ENCODE peak calls at places on chromosomes 11 and 22, in ten cellular contexts. H is testis, Y is right lobe of liver, K is colonic mucosa, C is heart right ventricle, L is transverse colon, I is pancreas, S is A549, U is left ventricle myocardium inferior, P is stomach. M is an unnamed sample. For H3K4me1, the result is how much of the 10 kb centered on the place peaks cover.

GRCh38 chr11:26994579-26995210 is 783 bp downstream of the FIBIN start:
- DNase-seq in L (no peak), U (no peak), C (no peak), H (no peak), Y (peak), P (no peak), K (no peak), I (no peak), S (no peak), M (no peak)

GRCh38 chr11:61947486-61948210 is 2.5 kb upstream of the BEST1 start:
- DNase-seq in Y (peak), C (peak), K (peak), P (peak), S (peak), I (peak), U (peak), L (peak), H (peak), M (no peak)

GRCh38 chr11:35214792-35215193 is 75.8 kb downstream of the CD44 start:
- DNase-seq in K (no peak), S (no peak), H (no peak), P (no peak), L (no peak), I (no peak), U (no peak), Y (no peak), C (no peak), M (no peak)

GRCh38 chr11:65491163-65491465 is 7.7 kb upstream of the MALAT1 start:
- DNase-seq in L (no peak), P (no peak), S (no peak), H (no peak), I (no peak), Y (no peak), C (no peak), U (peak), K (no peak), M (no peak)

GRCh38 chr11:126284829-126285228 is 1.9 kb downstream of the TIRAP start:
- DNase-seq in U (no peak), I (no peak), K (peak), P (peak), L (peak), Y (peak), H (no peak), S (peak), C (no peak), M (peak)

GRCh38 chr11:110720646-110721283 is 8.5 kb upstream of the ARHGAP20 start:
- DNase-seq in K (no peak), U (no peak), H (no peak), C (no peak), P (no peak), L (no peak), Y (no peak), I (no peak), S (no peak), M (no peak)

GRCh38 chr22:37932821-37933578 is 20.4 kb downstream of the C22orf23 start:
- DNase-seq in P (peak), L (no peak), K (no peak), I (no peak), S (no peak), Y (no peak), C (no peak), H (peak), U (no peak), M (no peak)

GRCh38 chr11:110830344-110831141 is 118.3 kb upstream of the ARHGAP20 start:
- DNase-seq in K (no peak), S (no peak), I (no peak), L (no peak), H (no peak), Y (no peak), C (no peak), P (no peak), U (no peak), M (no peak)

GRCh38 chr11:9138612-9139579 is 47.5 kb upstream of the SCUBE2 start:
- DNase-seq in Y (peak), H (no peak), P (peak), K (peak), S (peak), L (peak), C (peak), I (peak), U (no peak), M (no peak)

GRCh38 chr22:36863281-36863680 is 2.5 kb downstream of the NCF4 start:
- DNase-seq in C (no peak), H (no peak), L (no peak), Y (no peak), U (no peak), S (no peak), K (no peak), P (no peak), I (no peak), M (no peak)

GRCh38 chr11:30360741-30361140 is 37.8 kb downstream of the ARL14EP start:
- DNase-seq in C (no peak), P (no peak), Y (no peak), L (no peak), H (no peak), S (no peak), U (no peak), I (no peak), K (no peak), M (no peak)

GRCh38 chr11:46808804-46809431 is 37.2 kb downstream of the CKAP5 start:
- DNase-seq in U (no peak), L (no peak), Y (no peak), C (no peak), K (no peak), P (no peak), H (no peak), I (no peak), S (peak), M (no peak)

GRCh38 chr11:36931167-36931566 is 333.1 kb upstream of the RAG2 start:
- DNase-seq in C (no peak), Y (no peak), I (no peak), P (no peak), S (no peak), K (no peak), U (no peak), L (no peak), H (no peak), M (no peak)

GRCh38 chr22:44024288-44024908 is at the start of gene PARVB:
- DNase-seq in I (peak), P (no peak), S (no peak), H (peak), L (peak), U (peak), C (no peak), K (no peak), Y (peak), M (no peak)

GRCh38 chr22:44023404-44024287 is 456 bp upstream of the PARVB start:
- DNase-seq in L (peak), S (no peak), P (peak), U (peak), K (peak), C (no peak), I (peak), H (peak), Y (peak), M (no peak)

GRCh38 chr22:44026630-44027511 is 2.8 kb downstream of the PARVB start:
- DNase-seq in K (peak), P (peak), I (peak), Y (peak), H (peak), S (no peak), L (peak), U (peak), C (peak), M (peak)

GRCh38 chr22:44026066-44026629 is 2.0 kb downstream of the PARVB start:
- DNase-seq in H (no peak), K (no peak), I (no peak), U (no peak), P (no peak), L (no peak), C (no peak), S (no peak), Y (no peak), M (no peak)

GRCh38 chr22:44025171-44026065 is 1.3 kb downstream of the PARVB start:
- DNase-seq in I (no peak), L (peak), P (peak), Y (peak), C (no peak), K (peak), U (peak), H (peak), S (no peak), M (no peak)
- H3K27ac ChIP-seq in I (peak), L (peak), P (peak), Y (peak), C (peak), K (peak), U (peak), H (peak), S (peak), M (peak)

GRCh38 chr22:20239063-20239950 is 28.8 kb downstream of the RTN4R start:
- DNase-seq in H (no peak), U (peak), K (no peak), I (no peak), L (peak), C (peak), S (no peak), P (no peak), Y (peak), M (no peak)

GRCh38 chr22:20235453-20235991 is 32.6 kb downstream of the RTN4R start:
- DNase-seq in H (no peak), P (no peak), I (no peak), Y (peak), C (no peak), K (no peak), S (no peak), L (no peak), U (no peak), M (no peak)

GRCh38 chr22:20238567-20239062 is 29.5 kb downstream of the RTN4R start:
- DNase-seq in Y (peak), I (peak), U (no peak), C (peak), H (peak), K (peak), S (peak), L (peak), P (peak), M (no peak)

GRCh38 chr22:20236052-20236717 is 31.9 kb downstream of the RTN4R start:
- DNase-seq in H (no peak), L (no peak), Y (peak), C (no peak), I (no peak), U (no peak), P (no peak), S (no peak), K (no peak), M (no peak)

GRCh38 chr22:20237480-20238440 is 30.4 kb downstream of the RTN4R start:
- DNase-seq in S (no peak), Y (no peak), L (no peak), H (no peak), K (no peak), C (no peak), I (peak), U (no peak), P (no peak), M (no peak)
- H3K4me1 ChIP-seq in S (under half), Y (under half), L (under half), H (under half), K (under half), C (under half), I (under half), U (under half), P (under half), M (half or more)

DNA sequence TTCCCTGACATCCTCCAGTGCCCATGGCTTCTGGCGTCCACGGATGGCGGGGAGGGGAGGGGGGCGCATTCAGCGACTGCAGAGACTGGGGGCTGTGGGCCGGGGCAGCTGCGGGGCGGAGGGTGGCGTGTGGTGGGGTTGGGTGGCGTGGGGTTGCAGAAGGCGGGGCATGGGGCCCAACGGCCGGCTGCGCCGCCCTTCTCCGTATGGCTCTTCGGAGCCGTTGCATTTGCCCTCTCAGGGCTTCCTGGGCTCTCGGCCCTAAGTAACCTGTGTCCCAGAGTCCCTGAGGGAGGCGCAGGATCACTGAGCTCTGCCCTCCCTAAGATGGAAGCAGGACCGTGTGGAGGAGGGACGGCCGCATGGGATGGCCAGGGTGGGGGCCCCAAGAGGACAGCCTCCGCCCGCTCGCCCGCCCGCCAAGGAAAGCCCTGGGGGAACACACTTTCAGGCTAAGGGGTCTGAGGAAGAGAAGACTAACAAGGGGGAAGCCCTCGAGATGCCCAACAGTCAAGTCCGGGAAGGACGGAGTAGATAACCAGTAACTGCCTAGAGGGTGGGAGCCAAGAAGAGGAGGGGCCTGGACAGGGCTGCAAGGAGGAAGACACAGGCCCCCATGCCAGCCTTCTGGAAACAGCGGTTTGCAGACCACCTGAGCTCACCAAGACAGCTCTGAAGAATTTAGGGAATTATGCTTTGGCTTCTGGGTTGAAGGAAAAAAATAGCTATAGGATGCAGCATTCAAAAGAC is 9.2 kb upstream of the AIFM3 start:
- DNase-seq in Y (no peak), U (peak), L (peak), C (no peak), S (peak), P (peak), K (peak), H (no peak), I (peak), M (no peak)
- H3K4me3 ChIP-seq in Y (peak), U (peak), L (peak), C (peak), S (peak), P (peak), K (peak), H (peak), I (peak), M (peak)

GRCh38 chr11:5690736-5691135 is 1.1 kb downstream of the TRIM22 start:
- DNase-seq in U (no peak), L (no peak), C (no peak), S (no peak), I (no peak), Y (no peak), H (peak), P (no peak), K (no peak), M (no peak)
- H3K27ac ChIP-seq in U (peak), L (peak), C (peak), S (peak), I (peak), Y (peak), H (peak), P (peak), K (peak), M (peak)

DNA sequence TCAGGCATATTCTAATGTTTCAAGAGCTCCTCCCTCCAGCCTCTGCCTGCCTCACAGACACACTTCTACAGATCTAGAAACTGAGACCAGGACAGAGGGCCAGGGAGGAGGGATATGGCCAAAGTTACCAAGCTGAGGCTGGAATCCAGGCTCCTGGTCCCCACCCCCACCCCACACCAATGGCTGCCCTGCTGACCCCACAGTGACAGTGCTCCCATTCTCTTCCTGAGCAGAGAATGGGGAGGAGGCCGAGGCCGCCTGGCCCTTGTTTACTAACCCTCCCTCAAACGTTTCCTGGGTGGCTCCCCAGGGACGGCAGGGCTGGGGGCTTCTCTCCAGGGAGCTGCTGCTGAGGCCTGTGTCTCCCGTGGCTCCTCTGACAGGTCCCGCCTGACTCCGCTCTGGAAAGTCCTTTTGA is 2.3 kb downstream of the PLEKHB1 start:
- DNase-seq in P (no peak), U (no peak), Y (no peak), H (no peak), I (no peak), C (no peak), L (no peak), K (no peak), S (no peak), M (no peak)
- H3K4me1 ChIP-seq in P (under half), U (under half), Y (under half), H (under half), I (under half), C (under half), L (under half), K (under half), S (under half), M (under half)

DNA sequence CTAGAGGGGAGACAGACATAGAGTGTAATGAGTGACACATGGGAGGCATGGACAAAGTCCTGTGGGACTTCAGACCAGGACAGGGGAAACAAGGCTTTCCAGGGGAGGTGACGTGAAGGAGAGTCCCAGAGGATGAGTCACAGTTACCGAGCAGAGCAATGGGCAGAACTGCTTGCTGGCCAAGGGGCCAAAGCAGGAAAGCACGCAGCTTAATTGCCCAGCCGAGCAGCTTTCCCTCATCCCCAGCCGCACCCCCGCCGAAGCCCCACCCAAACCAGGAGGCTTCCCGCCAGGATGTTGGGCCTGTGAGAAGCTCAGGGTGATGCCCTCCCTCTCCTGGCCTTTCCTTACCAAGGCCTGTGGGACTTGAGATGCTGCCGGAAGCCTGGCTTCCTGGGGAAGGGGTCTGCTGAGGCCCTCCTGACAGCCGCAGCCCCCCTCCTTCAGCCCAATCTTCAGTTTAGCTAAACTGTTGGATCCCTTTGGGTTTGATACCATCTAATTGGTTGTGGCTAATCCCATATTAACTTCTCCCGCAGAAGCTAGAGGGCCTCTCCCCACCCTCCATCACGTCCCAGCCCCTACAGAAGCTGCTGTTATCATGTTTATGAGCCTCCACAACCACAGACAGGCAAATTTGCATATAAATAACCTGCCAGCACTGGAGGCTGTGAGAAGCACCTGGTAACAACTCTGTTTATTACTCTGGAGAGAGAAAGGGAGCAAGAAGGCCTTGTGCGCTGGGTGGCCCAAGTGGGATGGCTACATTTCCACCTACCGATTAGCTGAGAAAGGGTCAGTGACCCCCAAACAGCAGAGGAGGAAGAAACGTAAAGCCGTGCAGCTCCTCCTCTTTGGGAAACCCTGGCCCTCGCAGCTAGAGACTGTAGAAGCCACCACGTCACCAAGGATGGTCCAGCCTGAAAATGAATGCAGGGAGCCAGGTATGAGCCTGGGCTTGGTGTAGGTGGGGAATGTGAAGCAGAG is 80.0 kb downstream of the TRIM29 start:
- DNase-seq in P (no peak), C (no peak), Y (no peak), S (no peak), U (no peak), I (no peak), H (no peak), L (peak), K (peak), M (no peak)
- H3K4me3 ChIP-seq in P (no peak), C (no peak), Y (no peak), S (no peak), U (no peak), I (no peak), H (no peak), L (no peak), K (no peak), M (no peak)

GRCh38 chr22:46079093-46079860 is 71.0 kb upstream of the PPARA start:
- DNase-seq in S (no peak), P (peak), I (no peak), K (no peak), U (peak), L (peak), Y (peak), H (peak), C (no peak), M (no peak)

GRCh38 chr22:46078241-46079092 is 71.9 kb upstream of the PPARA start:
- DNase-seq in H (peak), P (peak), U (peak), L (peak), I (peak), S (no peak), C (peak), K (no peak), Y (peak), M (no peak)

GRCh38 chr22:46076651-46077339 is 73.5 kb upstream of the PPARA start:
- DNase-seq in L (peak), U (peak), Y (peak), S (no peak), I (peak), K (no peak), P (peak), H (peak), C (no peak), M (no peak)

GRCh38 chr22:46075764-46076531 is 74.4 kb upstream of the PPARA start:
- DNase-seq in L (peak), P (peak), I (peak), C (no peak), K (no peak), H (peak), S (no peak), Y (peak), U (peak), M (no peak)

DNA sequence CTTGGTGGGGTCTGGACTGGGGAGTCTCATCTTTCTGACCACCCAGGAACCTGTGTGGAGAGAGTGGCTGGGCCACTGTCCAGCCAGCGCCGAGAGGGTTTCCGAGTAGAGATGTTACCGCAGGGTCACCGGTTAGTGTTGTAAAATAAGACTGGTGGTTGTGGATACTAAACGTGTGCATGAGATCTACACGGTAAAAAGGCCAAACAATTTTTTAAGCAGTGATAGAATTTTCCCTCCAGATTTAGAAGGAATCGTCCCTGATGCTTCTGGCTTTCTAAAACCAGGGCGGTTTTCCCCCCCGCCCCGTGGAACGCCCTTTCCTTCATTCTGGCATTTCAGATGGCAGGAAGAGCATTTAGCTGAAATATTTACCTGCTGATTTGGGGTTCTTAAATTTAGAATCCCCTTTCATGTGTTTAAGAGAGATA is 72.6 kb upstream of the PPARA start:
- DNase-seq in U (peak), K (no peak), L (peak), S (no peak), C (no peak), P (peak), H (peak), Y (peak), I (peak), M (no peak)
- H3K27ac ChIP-seq in U (peak), K (peak), L (peak), S (peak), C (peak), P (peak), H (peak), Y (peak), I (peak), M (peak)

DNA sequence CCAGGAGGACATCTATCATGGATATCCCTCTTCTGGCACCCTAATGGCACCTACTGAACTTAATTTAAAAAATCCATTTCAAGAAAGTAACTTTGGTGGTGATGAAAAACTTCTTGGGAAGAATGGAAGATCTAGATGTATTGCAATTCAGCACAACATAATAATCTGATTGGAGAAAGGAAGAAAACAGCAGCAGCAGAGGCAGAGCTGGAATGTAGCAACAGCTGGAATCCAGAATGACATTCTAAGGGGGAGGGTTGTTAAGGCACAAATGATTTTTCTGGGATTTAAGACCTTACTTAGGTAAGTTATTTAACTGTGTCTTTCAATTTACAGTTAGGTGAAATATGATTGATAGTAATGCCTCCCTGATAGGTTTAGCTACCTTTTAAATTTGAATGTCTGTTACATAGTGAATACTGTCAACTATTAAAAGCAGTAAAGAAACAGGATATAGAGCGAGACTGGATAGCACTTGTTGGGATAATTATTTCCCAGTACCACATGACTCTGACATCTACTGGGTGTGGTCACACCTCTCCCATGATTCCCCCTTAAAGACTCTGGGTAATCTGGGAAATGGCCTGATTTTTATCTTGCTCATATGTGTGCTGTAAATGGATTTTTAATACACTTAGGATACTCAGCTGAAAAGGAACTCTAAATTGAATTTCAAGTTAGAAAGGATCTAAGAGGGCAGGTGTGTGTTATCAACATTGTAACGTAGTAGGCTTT is 11.7 kb downstream of the CAPRIN1 start:
- DNase-seq in K (no peak), L (no peak), H (no peak), C (no peak), P (no peak), S (no peak), Y (no peak), I (no peak), U (no peak), M (no peak)
- H3K4me1 ChIP-seq in K (under half), L (half or more), H (under half), C (half or more), P (under half), S (under half), Y (under half), I (under half), U (half or more), M (half or more)